ENCODE peak calls at places on chromosomes 5 and 9, in ten cellular contexts. C is amniotic epithelial cell; B is caudate nucleus; V is posterior vena cava; D is activated T-cell treated with anti-CD3 and anti-CD28 coated beads, Interleukin-2, amount 50 U/mL, for 4 hours; M is head of caudate nucleus; S is activated gamma-delta T cell treated with Interleukin-2 at 50 U/mL for 16 hours; R is NCI-H1092; O is NCI-H774; L is T47D. K is an unnamed sample.

GRCh38 chr9:113985968-113986585 is 92.0 kb downstream of the AMBP start:
- DNase-seq in S (no peak), M (no peak), O (no peak), D (no peak), L (no peak), B (no peak), V (peak), R (no peak), C (peak), K (no peak)

GRCh38 chr9:123928471-123929176 is 1.3 kb downstream of the DENND1A start:
- DNase-seq in B (no peak), C (peak), D (peak), S (no peak), M (no peak), R (no peak), V (no peak), O (no peak), L (no peak), K (no peak)

GRCh38 chr5:114223866-114224265 is 138.0 kb upstream of the KCNN2 start:
- DNase-seq in V (no peak), S (no peak), B (no peak), R (no peak), C (peak), D (no peak), M (no peak), L (peak), O (no peak), K (no peak)

GRCh38 chr5:143896981-143897380 is 85.0 kb downstream of the HMHB1 start:
- DNase-seq in C (peak), S (no peak), L (no peak), R (no peak), V (no peak), B (no peak), M (no peak), O (no peak), D (no peak), K (no peak)

GRCh38 chr9:6827370-6827949 is 69.7 kb downstream of the KDM4C start:
- DNase-seq in B (no peak), O (peak), S (no peak), M (no peak), D (no peak), R (peak), C (peak), L (peak), V (no peak), K (no peak)

GRCh38 chr9:88464851-88465250 is 70.1 kb upstream of the NXNL2 start:
- DNase-seq in O (no peak), L (no peak), R (no peak), D (no peak), V (no peak), C (no peak), S (no peak), B (no peak), M (no peak), K (no peak)

GRCh38 chr9:130500340-130500771 is 55.6 kb downstream of the ASS1 start:
- DNase-seq in M (no peak), O (peak), V (no peak), C (no peak), B (no peak), L (no peak), R (peak), S (no peak), D (no peak), K (no peak)

GRCh38 chr5:125668904-125669303 is 754.3 kb upstream of the GRAMD2B start:
- DNase-seq in D (no peak), R (no peak), S (no peak), B (no peak), O (peak), C (peak), M (no peak), V (no peak), L (peak), K (no peak)

GRCh38 chr5:31853398-31854135 is 214.6 kb downstream of the PDZD2 start:
- DNase-seq in C (no peak), L (no peak), R (no peak), D (no peak), M (no peak), B (no peak), O (no peak), S (no peak), V (no peak), K (no peak)

GRCh38 chr5:168260353-168261211 is 30.9 kb upstream of the WWC1 start:
- DNase-seq in S (no peak), V (no peak), M (no peak), L (no peak), R (no peak), C (no peak), O (no peak), D (no peak), B (no peak), K (no peak)

GRCh38 chr9:69758981-69759477 is 782 bp downstream of the PTAR1 start:
- DNase-seq in M (no peak), C (peak), S (no peak), O (no peak), R (no peak), D (no peak), L (peak), V (no peak), B (no peak), K (no peak)

GRCh38 chr9:88824711-88825110 is 166.6 kb upstream of the S1PR3 start:
- DNase-seq in S (no peak), O (no peak), V (no peak), L (no peak), M (no peak), R (no peak), C (peak), B (no peak), D (no peak), K (no peak)

GRCh38 chr9:37840560-37841194 is 40.1 kb downstream of the DCAF10 start:
- DNase-seq in S (no peak), B (no peak), C (peak), L (no peak), V (no peak), R (no peak), M (no peak), D (no peak), O (no peak), K (no peak)

GRCh38 chr5:69468631-69469030 is 24.0 kb upstream of the OCLN start:
- DNase-seq in M (no peak), B (no peak), S (no peak), D (no peak), C (no peak), L (no peak), V (no peak), O (no peak), R (no peak), K (no peak)

GRCh38 chr5:9121597-9121996 is 424.3 kb downstream of the SEMA5A start:
- DNase-seq in C (no peak), O (no peak), V (no peak), D (no peak), L (no peak), S (no peak), M (no peak), B (no peak), R (no peak), K (no peak)

GRCh38 chr9:107142430-107142829 is 140.6 kb upstream of the RAD23B start:
- DNase-seq in D (no peak), O (no peak), C (no peak), L (peak), M (no peak), B (no peak), V (no peak), S (no peak), R (no peak), K (no peak)

GRCh38 chr5:111574316-111574715 is 62.0 kb upstream of the STARD4 start:
- DNase-seq in L (no peak), R (no peak), B (no peak), O (no peak), D (no peak), S (no peak), M (no peak), V (no peak), C (peak), K (no peak)

GRCh38 chr9:133494636-133495326 is 15.9 kb upstream of the SLC2A6 start:
- DNase-seq in B (no peak), O (no peak), V (peak), L (no peak), R (no peak), C (no peak), M (no peak), S (no peak), D (no peak), K (no peak)

GRCh38 chr5:126793097-126793496 is 16.2 kb downstream of the LMNB1 start:
- DNase-seq in D (no peak), R (no peak), O (no peak), C (no peak), B (no peak), S (no peak), V (no peak), M (no peak), L (no peak), K (no peak)

GRCh38 chr9:1207681-1208080 is 157.5 kb downstream of the DMRT2 start:
- DNase-seq in L (no peak), R (no peak), O (no peak), M (no peak), V (no peak), D (no peak), S (no peak), C (peak), B (no peak), K (no peak)

GRCh38 chr5:154403234-154403633 is 42.6 kb upstream of the SAP30L start:
- DNase-seq in C (peak), M (no peak), D (no peak), O (no peak), B (no peak), V (no peak), R (no peak), S (no peak), L (no peak), K (no peak)

GRCh38 chr9:36873247-36873875 is 160.7 kb downstream of the PAX5 start:
- DNase-seq in R (peak), D (peak), O (peak), M (peak), B (no peak), V (peak), L (peak), C (peak), S (peak), K (peak)

GRCh38 chr9:88922091-88922490 is 69.2 kb upstream of the S1PR3 start:
- DNase-seq in B (no peak), S (peak), V (no peak), C (no peak), D (peak), M (no peak), O (no peak), R (no peak), L (no peak), K (no peak)

GRCh38 chr9:16787724-16788123 is 82.7 kb downstream of the BNC2 start:
- DNase-seq in O (no peak), B (no peak), S (no peak), D (no peak), C (no peak), R (no peak), M (no peak), L (no peak), V (no peak), K (no peak)

GRCh38 chr5:40911278-40911677 is 2.0 kb downstream of the C7 start:
- DNase-seq in C (no peak), D (no peak), R (no peak), B (no peak), O (no peak), V (no peak), L (no peak), M (no peak), S (no peak), K (no peak)

GRCh38 chr9:129594632-129595031 is 26.3 kb downstream of the C9orf50 start:
- DNase-seq in L (no peak), V (no peak), B (no peak), D (no peak), M (no peak), R (no peak), C (no peak), O (no peak), S (no peak), K (no peak)

GRCh38 chr5:142717582-142718215 is 31.8 kb upstream of the FGF1 start:
- DNase-seq in D (no peak), B (no peak), R (peak), O (peak), V (peak), M (peak), L (peak), C (peak), S (no peak), K (peak)

GRCh38 chr5:58961631-58962280 is 378.9 kb downstream of the RAB3C start:
- DNase-seq in D (no peak), B (no peak), C (no peak), R (no peak), S (no peak), O (no peak), V (no peak), L (no peak), M (no peak), K (no peak)

GRCh38 chr5:22892441-22892840 is 39.3 kb upstream of the CDH12 start:
- DNase-seq in B (no peak), L (no peak), M (no peak), R (no peak), S (no peak), C (no peak), V (no peak), O (no peak), D (no peak), K (no peak)

GRCh38 chr5:133353741-133354140 is 258.6 kb downstream of the FSTL4 start:
- DNase-seq in R (no peak), O (no peak), M (no peak), C (peak), D (no peak), V (peak), B (no peak), S (no peak), L (no peak), K (no peak)

GRCh38 chr5:139681466-139681865 is 33.3 kb downstream of the CXXC5 start:
- DNase-seq in V (no peak), M (no peak), L (no peak), B (no peak), O (no peak), R (no peak), C (no peak), D (no peak), S (no peak), K (no peak)

GRCh38 chr9:4852419-4852818 is 59.7 kb downstream of the RCL1 start:
- DNase-seq in R (no peak), L (no peak), V (no peak), S (no peak), C (peak), D (no peak), O (no peak), M (no peak), B (no peak), K (no peak)

GRCh38 chr5:56026863-56027300 is 32.1 kb upstream of the IL6ST start:
- DNase-seq in C (peak), D (no peak), V (no peak), M (no peak), B (no peak), S (no peak), R (no peak), O (no peak), L (no peak), K (no peak)

GRCh38 chr5:122436615-122437014 is 124.6 kb downstream of the SNCAIP start:
- DNase-seq in R (no peak), D (no peak), C (no peak), M (no peak), L (no peak), S (no peak), B (no peak), V (no peak), O (no peak), K (no peak)

GRCh38 chr5:168366124-168366523 is 74.7 kb downstream of the WWC1 start:
- DNase-seq in D (no peak), O (no peak), C (peak), V (no peak), B (no peak), L (peak), R (no peak), M (no peak), S (no peak), K (no peak)

K was measured in body of pancreas.